ENCODE peak calls at places on chromosomes 4 and X, in six cellular contexts. One of them, this sample, is unnamed.

GRCh38 chrX:140034916-140035315 is 69.6 kb upstream of the CXorf66 start:
- DNase-seq in A549: peak; percentile 6
- DNase-seq in K562: no peak
- DNase-seq in GM12878: no peak
- DNase-seq in HepG2: no peak
- DNase-seq in endothelial cell of umbilical vein: no peak
- DNase-seq in this sample: peak; percentile 4

GRCh38 chr4:185304944-185305690 is 90.6 kb downstream of the LRP2BP start:
- DNase-seq in A549: peak; percentile 20
- DNase-seq in K562: no peak
- DNase-seq in GM12878: peak; percentile 68
- DNase-seq in HepG2: peak; percentile 30
- DNase-seq in endothelial cell of umbilical vein: peak; percentile 18
- DNase-seq in this sample: peak; percentile 40

GRCh38 chrX:76427560-76428242 is at the start of gene MAGEE1:
- DNase-seq in A549: peak; percentile 67
- DNase-seq in K562: peak; percentile 61
- DNase-seq in GM12878: peak; percentile 19
- DNase-seq in HepG2: peak; percentile 34
- DNase-seq in endothelial cell of umbilical vein: peak; percentile 51
- DNase-seq in this sample: peak; percentile 65

GRCh38 chr4:120395746-120396145 is 329.1 kb upstream of the MAD2L1 start:
- DNase-seq in A549: no peak
- DNase-seq in K562: no peak
- DNase-seq in GM12878: no peak
- DNase-seq in HepG2: no peak
- DNase-seq in endothelial cell of umbilical vein: no peak
- DNase-seq in this sample: no peak

GRCh38 chrX:65673857-65674350 is 6.5 kb downstream of the MSN start:
- DNase-seq in A549: no peak
- DNase-seq in K562: no peak
- DNase-seq in GM12878: no peak
- DNase-seq in HepG2: no peak
- DNase-seq in endothelial cell of umbilical vein: no peak
- DNase-seq in this sample: no peak

GRCh38 chr4:34182346-34182745 is 2062.0 kb downstream of the ARAP2 start:
- DNase-seq in A549: peak; percentile 73
- DNase-seq in K562: no peak
- DNase-seq in GM12878: no peak
- DNase-seq in HepG2: no peak
- DNase-seq in endothelial cell of umbilical vein: no peak
- DNase-seq in this sample: no peak

GRCh38 chr4:147717878-147718277 is 14.0 kb upstream of the ARHGAP10 start:
- DNase-seq in A549: no peak
- DNase-seq in K562: no peak
- DNase-seq in GM12878: no peak
- DNase-seq in HepG2: no peak
- DNase-seq in endothelial cell of umbilical vein: no peak
- DNase-seq in this sample: no peak

GRCh38 chrX:108020631-108021030 is 24.2 kb upstream of the VSIG1 start:
- DNase-seq in A549: peak; percentile 46
- DNase-seq in K562: peak; percentile 12
- DNase-seq in GM12878: no peak
- DNase-seq in HepG2: no peak
- DNase-seq in endothelial cell of umbilical vein: peak; percentile 55
- DNase-seq in this sample: peak; percentile 20

GRCh38 chrX:142616636-142617035 is 409.1 kb upstream of the SPANXN4 start:
- DNase-seq in A549: no peak
- DNase-seq in K562: no peak
- DNase-seq in GM12878: no peak
- DNase-seq in HepG2: no peak
- DNase-seq in endothelial cell of umbilical vein: no peak
- DNase-seq in this sample: no peak

GRCh38 chr4:125590158-125590557 is 275.4 kb downstream of the FAT4 start:
- DNase-seq in A549: peak; percentile 1
- DNase-seq in K562: no peak
- DNase-seq in GM12878: no peak
- DNase-seq in HepG2: peak; percentile 18
- DNase-seq in endothelial cell of umbilical vein: no peak
- DNase-seq in this sample: no peak

GRCh38 chrX:130170752-130171445 is 863 bp upstream of the RAB33A start:
- DNase-seq in A549: peak; percentile 59
- DNase-seq in K562: no peak
- DNase-seq in GM12878: peak; percentile 39
- DNase-seq in HepG2: no peak
- DNase-seq in endothelial cell of umbilical vein: no peak
- DNase-seq in this sample: peak; percentile 78

GRCh38 chr4:3385719-3386440 is 55.9 kb upstream of the HGFAC start:
- DNase-seq in A549: no peak
- DNase-seq in K562: no peak
- DNase-seq in GM12878: no peak
- DNase-seq in HepG2: no peak
- DNase-seq in endothelial cell of umbilical vein: no peak
- DNase-seq in this sample: no peak

GRCh38 chrX:139738581-139738980 is 30.6 kb upstream of the MCF2 start:
- DNase-seq in A549: no peak
- DNase-seq in K562: no peak
- DNase-seq in GM12878: no peak
- DNase-seq in HepG2: no peak
- DNase-seq in endothelial cell of umbilical vein: peak; percentile 53
- DNase-seq in this sample: no peak

GRCh38 chrX:53256446-53257041 is 24.8 kb downstream of the IQSEC2 start:
- DNase-seq in A549: no peak
- DNase-seq in K562: peak; percentile 39
- DNase-seq in GM12878: no peak
- DNase-seq in HepG2: no peak
- DNase-seq in endothelial cell of umbilical vein: no peak
- DNase-seq in this sample: no peak

GRCh38 chr4:145898926-145899531 is 39.6 kb downstream of the ZNF827 start:
- DNase-seq in A549: no peak
- DNase-seq in K562: no peak
- DNase-seq in GM12878: no peak
- DNase-seq in HepG2: no peak
- DNase-seq in endothelial cell of umbilical vein: no peak
- DNase-seq in this sample: no peak

GRCh38 chr4:156977435-156978160 is 6.0 kb upstream of the PDGFC start:
- DNase-seq in A549: no peak
- DNase-seq in K562: no peak
- DNase-seq in GM12878: no peak
- DNase-seq in HepG2: no peak
- DNase-seq in endothelial cell of umbilical vein: no peak
- DNase-seq in this sample: no peak

GRCh38 chr4:83083925-83084475 is 30.5 kb downstream of the PLAC8 start:
- DNase-seq in A549: no peak
- DNase-seq in K562: no peak
- DNase-seq in GM12878: no peak
- DNase-seq in HepG2: no peak
- DNase-seq in endothelial cell of umbilical vein: peak; percentile 21
- DNase-seq in this sample: peak; percentile 43

GRCh38 chrX:10014462-10015373 is 47.6 kb downstream of the CLDN34 start:
- DNase-seq in A549: peak; percentile 94
- DNase-seq in K562: peak; percentile 88
- DNase-seq in GM12878: no peak
- DNase-seq in HepG2: peak; percentile 48
- DNase-seq in endothelial cell of umbilical vein: peak; percentile 87
- DNase-seq in this sample: peak; percentile 81

GRCh38 chrX:115499112-115499805 is 61.7 kb upstream of the PLS3 start:
- DNase-seq in A549: no peak
- DNase-seq in K562: no peak
- DNase-seq in GM12878: no peak
- DNase-seq in HepG2: no peak
- DNase-seq in endothelial cell of umbilical vein: no peak
- DNase-seq in this sample: peak; percentile 4

GRCh38 chr4:1239141-1239948 is 9.6 kb downstream of the CTBP1 start:
- DNase-seq in A549: no peak
- DNase-seq in K562: no peak
- DNase-seq in GM12878: no peak
- DNase-seq in HepG2: no peak
- DNase-seq in endothelial cell of umbilical vein: no peak
- DNase-seq in this sample: no peak

GRCh38 chrX:112947981-112948380 is 107.3 kb upstream of the AMOT start:
- DNase-seq in A549: no peak
- DNase-seq in K562: no peak
- DNase-seq in GM12878: no peak
- DNase-seq in HepG2: no peak
- DNase-seq in endothelial cell of umbilical vein: no peak
- DNase-seq in this sample: no peak

DNA sequence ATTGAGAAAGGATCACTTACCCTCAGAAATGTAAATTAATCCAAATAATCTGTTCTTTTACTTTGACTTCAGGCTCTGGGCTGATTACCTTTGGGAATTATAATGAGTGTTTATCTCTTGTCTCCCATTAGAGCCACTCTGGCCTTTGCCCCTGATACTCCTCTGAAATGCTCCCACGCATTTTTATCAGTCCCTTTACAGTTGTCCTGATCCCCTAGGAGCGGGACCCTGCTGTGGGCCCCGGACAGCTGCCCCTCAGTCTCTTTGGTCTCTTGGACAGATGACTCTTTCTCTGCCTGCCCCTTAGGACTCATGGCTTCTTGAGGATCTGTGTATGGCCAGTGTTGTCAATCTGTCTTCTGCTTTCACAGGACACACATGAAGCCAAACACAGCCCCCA is 1.0 kb upstream of the TRIM75 start:
- DNase-seq in A549: no peak
- DNase-seq in K562: no peak
- DNase-seq in GM12878: no peak
- DNase-seq in HepG2: no peak
- DNase-seq in endothelial cell of umbilical vein: no peak
- DNase-seq in this sample: no peak
- TF ChIP-seq MYC in A549: no peak
- TF ChIP-seq MYC in K562: no peak
- TF ChIP-seq MYC in GM12878: no peak
- TF ChIP-seq MYC in HepG2: no peak
- TF ChIP-seq MYC in endothelial cell of umbilical vein: no peak
- TF ChIP-seq MYC in this sample: no peak

DNA sequence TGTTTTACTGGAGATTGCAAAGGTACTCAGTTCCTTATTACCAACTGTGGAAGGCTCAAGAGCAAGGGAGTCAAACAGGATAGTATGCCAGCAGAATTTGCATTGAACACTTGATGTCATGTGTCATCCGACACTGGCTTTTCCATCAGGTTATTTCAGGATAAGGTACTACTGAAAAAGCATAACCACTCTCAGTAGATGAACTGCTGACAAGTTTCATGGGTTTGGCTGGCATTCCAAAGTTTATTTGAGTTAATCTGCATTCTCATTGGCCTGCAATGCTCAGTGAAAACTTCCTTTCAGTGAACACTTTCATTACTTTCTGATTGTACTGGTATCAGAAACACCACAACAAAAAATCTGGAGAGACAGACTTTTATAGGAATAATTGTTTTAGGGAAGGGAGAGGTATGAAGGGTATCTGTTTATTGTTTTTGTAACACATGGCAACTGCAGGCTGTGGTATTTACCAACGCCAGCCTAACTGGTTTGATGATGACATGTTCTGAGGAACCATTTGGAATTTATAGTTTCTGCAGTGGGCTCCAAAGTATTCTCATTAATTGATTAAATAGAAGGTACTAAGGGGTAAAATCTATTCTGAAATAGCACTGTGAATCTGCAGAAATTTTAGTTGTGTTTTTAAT is 345.7 kb upstream of the NR3C2 start:
- DNase-seq in A549: no peak
- DNase-seq in K562: no peak
- DNase-seq in GM12878: no peak
- DNase-seq in HepG2: no peak
- DNase-seq in endothelial cell of umbilical vein: no peak
- DNase-seq in this sample: no peak
- TF ChIP-seq MYC in A549: no peak
- TF ChIP-seq MYC in K562: no peak
- TF ChIP-seq MYC in GM12878: no peak
- TF ChIP-seq MYC in HepG2: no peak
- TF ChIP-seq MYC in endothelial cell of umbilical vein: no peak
- TF ChIP-seq MYC in this sample: no peak

DNA sequence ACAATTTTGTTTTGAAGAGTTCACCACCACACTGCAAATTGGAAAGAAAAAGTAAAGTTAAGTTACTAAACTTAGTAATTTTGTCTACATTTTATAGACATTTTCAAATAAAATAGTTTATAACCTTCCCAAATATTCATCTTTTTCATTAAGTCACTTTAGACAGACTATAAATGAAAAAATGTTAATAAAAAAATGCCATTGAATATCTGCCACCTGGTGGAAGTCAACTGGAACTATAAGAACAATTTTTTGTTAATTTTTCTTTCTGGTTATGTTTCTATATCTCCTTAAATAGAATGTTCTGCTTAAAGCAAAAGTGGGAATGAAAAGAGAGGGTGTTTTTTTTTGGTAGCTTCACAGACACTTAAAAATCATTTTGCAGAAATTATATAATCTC is 534.4 kb upstream of the PCDH10 start:
- DNase-seq in A549: no peak
- DNase-seq in K562: no peak
- DNase-seq in GM12878: no peak
- DNase-seq in HepG2: no peak
- DNase-seq in endothelial cell of umbilical vein: peak; percentile 19
- DNase-seq in this sample: no peak
- TF ChIP-seq MYC in A549: no peak
- TF ChIP-seq MYC in K562: no peak
- TF ChIP-seq MYC in GM12878: no peak
- TF ChIP-seq MYC in HepG2: no peak
- TF ChIP-seq MYC in endothelial cell of umbilical vein: no peak
- TF ChIP-seq MYC in this sample: no peak

GRCh38 chr4:94892051-94892450 is 134.3 kb downstream of the BMPR1B start:
- DNase-seq in A549: peak; percentile 78
- DNase-seq in K562: no peak
- DNase-seq in GM12878: no peak
- DNase-seq in HepG2: no peak
- DNase-seq in endothelial cell of umbilical vein: peak; percentile 10
- DNase-seq in this sample: no peak

GRCh38 chr4:94887027-94887426 is 129.3 kb downstream of the BMPR1B start:
- DNase-seq in A549: no peak
- DNase-seq in K562: no peak
- DNase-seq in GM12878: no peak
- DNase-seq in HepG2: no peak
- DNase-seq in endothelial cell of umbilical vein: no peak
- DNase-seq in this sample: no peak

GRCh38 chr4:94889961-94890360 is 132.2 kb downstream of the BMPR1B start:
- DNase-seq in A549: no peak
- DNase-seq in K562: no peak
- DNase-seq in GM12878: no peak
- DNase-seq in HepG2: no peak
- DNase-seq in endothelial cell of umbilical vein: no peak
- DNase-seq in this sample: no peak

GRCh38 chr4:94890579-94890978 is 132.8 kb downstream of the BMPR1B start:
- DNase-seq in A549: no peak
- DNase-seq in K562: no peak
- DNase-seq in GM12878: no peak
- DNase-seq in HepG2: no peak
- DNase-seq in endothelial cell of umbilical vein: no peak
- DNase-seq in this sample: no peak

DNA sequence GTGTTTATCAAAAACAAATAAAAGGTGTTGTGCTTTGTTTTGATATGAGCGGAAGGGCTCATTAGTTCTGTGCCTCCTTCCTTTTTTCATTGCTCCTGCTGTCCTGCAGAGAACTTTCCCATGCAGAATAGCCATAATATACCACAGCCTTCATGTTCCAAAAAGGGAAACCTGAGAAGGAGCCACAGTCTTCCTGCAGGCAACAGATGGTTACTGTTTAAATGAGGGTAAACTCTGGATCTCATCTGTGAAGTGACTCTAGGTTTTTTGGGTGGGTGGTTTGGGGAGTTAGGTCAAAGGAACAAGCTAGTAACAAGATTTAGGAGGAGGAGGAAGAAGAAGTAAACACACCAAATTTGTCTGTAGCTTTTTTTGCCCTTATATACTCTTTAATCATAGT is 131.8 kb downstream of the BMPR1B start:
- DNase-seq in A549: no peak
- DNase-seq in K562: no peak
- DNase-seq in GM12878: no peak
- DNase-seq in HepG2: no peak
- DNase-seq in endothelial cell of umbilical vein: no peak
- DNase-seq in this sample: no peak
- TF ChIP-seq MYC in A549: no peak
- TF ChIP-seq MYC in K562: no peak
- TF ChIP-seq MYC in GM12878: no peak
- TF ChIP-seq MYC in HepG2: no peak
- TF ChIP-seq MYC in endothelial cell of umbilical vein: no peak
- TF ChIP-seq MYC in this sample: no peak